ENCODE peak calls at places on chromosome 18, in ten cellular contexts. One of them, this sample, is unnamed.

GRCh38 chr18:77087391-77088141 is 45.0 kb downstream of the MBP start:
- DNase-seq in A549: no peak
- DNase-seq in heart right ventricle: peak
- DNase-seq in NCI-H2029 treated with DMSO at 0.1 percent for 48 hours: no peak
- DNase-seq in activated T-helper 1 cell treated with anti-CD3 and anti-CD28 coated beads, Interleukin-12 subunit alpha, Interleukin-12 subunit beta, Interleukin-2, Interleukin-4 antibody, amounts not matched to agents 30 ng/mL and 10 ng/mL and 1 ng/mL, durations not matched to agents 14 hours and 24 hours and 36 hours: no peak
- DNase-seq in germinal center: no peak
- DNase-seq in C1 segment of cervical spinal cord: peak
- DNase-seq in AG09309: no peak
- DNase-seq in astrocyte: peak
- DNase-seq in stimulated activated CD8-positive, alpha-beta memory T cell treated with anti-CD3 and anti-CD28 coated beads, Interleukin-15, amount 100 ng/mL, for 4 hours: no peak
- DNase-seq in this sample: no peak

GRCh38 chr18:37252854-37253396 is 312.7 kb downstream of the CELF4 start:
- DNase-seq in germinal center: no peak
- DNase-seq in astrocyte: no peak
- DNase-seq in AG09309: no peak
- DNase-seq in stimulated activated CD8-positive, alpha-beta memory T cell treated with anti-CD3 and anti-CD28 coated beads, Interleukin-15, amount 100 ng/mL, for 4 hours: no peak
- DNase-seq in A549: no peak
- DNase-seq in NCI-H2029 treated with DMSO at 0.1 percent for 48 hours: no peak
- DNase-seq in activated T-helper 1 cell treated with anti-CD3 and anti-CD28 coated beads, Interleukin-12 subunit alpha, Interleukin-12 subunit beta, Interleukin-2, Interleukin-4 antibody, amounts not matched to agents 30 ng/mL and 10 ng/mL and 1 ng/mL, durations not matched to agents 14 hours and 24 hours and 36 hours: no peak
- DNase-seq in heart right ventricle: no peak
- DNase-seq in C1 segment of cervical spinal cord: no peak
- DNase-seq in this sample: no peak

GRCh38 chr18:24560511-24560981 is 100.1 kb downstream of the HRH4 start:
- DNase-seq in C1 segment of cervical spinal cord: no peak
- DNase-seq in activated T-helper 1 cell treated with anti-CD3 and anti-CD28 coated beads, Interleukin-12 subunit alpha, Interleukin-12 subunit beta, Interleukin-2, Interleukin-4 antibody, amounts not matched to agents 30 ng/mL and 10 ng/mL and 1 ng/mL, durations not matched to agents 14 hours and 24 hours and 36 hours: no peak
- DNase-seq in astrocyte: peak
- DNase-seq in NCI-H2029 treated with DMSO at 0.1 percent for 48 hours: no peak
- DNase-seq in stimulated activated CD8-positive, alpha-beta memory T cell treated with anti-CD3 and anti-CD28 coated beads, Interleukin-15, amount 100 ng/mL, for 4 hours: no peak
- DNase-seq in A549: no peak
- DNase-seq in heart right ventricle: no peak
- DNase-seq in AG09309: no peak
- DNase-seq in germinal center: no peak
- DNase-seq in this sample: no peak

GRCh38 chr18:79717555-79718074 is 38.0 kb downstream of the CTDP1 start:
- DNase-seq in NCI-H2029 treated with DMSO at 0.1 percent for 48 hours: no peak
- DNase-seq in stimulated activated CD8-positive, alpha-beta memory T cell treated with anti-CD3 and anti-CD28 coated beads, Interleukin-15, amount 100 ng/mL, for 4 hours: no peak
- DNase-seq in heart right ventricle: no peak
- DNase-seq in AG09309: no peak
- DNase-seq in A549: no peak
- DNase-seq in C1 segment of cervical spinal cord: no peak
- DNase-seq in astrocyte: no peak
- DNase-seq in germinal center: no peak
- DNase-seq in activated T-helper 1 cell treated with anti-CD3 and anti-CD28 coated beads, Interleukin-12 subunit alpha, Interleukin-12 subunit beta, Interleukin-2, Interleukin-4 antibody, amounts not matched to agents 30 ng/mL and 10 ng/mL and 1 ng/mL, durations not matched to agents 14 hours and 24 hours and 36 hours: no peak
- DNase-seq in this sample: no peak

GRCh38 chr18:58578321-58578720 is 50.6 kb downstream of the ALPK2 start:
- DNase-seq in germinal center: no peak
- DNase-seq in A549: no peak
- DNase-seq in C1 segment of cervical spinal cord: no peak
- DNase-seq in astrocyte: no peak
- DNase-seq in NCI-H2029 treated with DMSO at 0.1 percent for 48 hours: no peak
- DNase-seq in activated T-helper 1 cell treated with anti-CD3 and anti-CD28 coated beads, Interleukin-12 subunit alpha, Interleukin-12 subunit beta, Interleukin-2, Interleukin-4 antibody, amounts not matched to agents 30 ng/mL and 10 ng/mL and 1 ng/mL, durations not matched to agents 14 hours and 24 hours and 36 hours: no peak
- DNase-seq in AG09309: no peak
- DNase-seq in heart right ventricle: no peak
- DNase-seq in stimulated activated CD8-positive, alpha-beta memory T cell treated with anti-CD3 and anti-CD28 coated beads, Interleukin-15, amount 100 ng/mL, for 4 hours: no peak
- DNase-seq in this sample: no peak

GRCh38 chr18:5806860-5807259 is 88.5 kb downstream of the TMEM200C start:
- DNase-seq in A549: no peak
- DNase-seq in NCI-H2029 treated with DMSO at 0.1 percent for 48 hours: no peak
- DNase-seq in germinal center: no peak
- DNase-seq in C1 segment of cervical spinal cord: no peak
- DNase-seq in AG09309: no peak
- DNase-seq in stimulated activated CD8-positive, alpha-beta memory T cell treated with anti-CD3 and anti-CD28 coated beads, Interleukin-15, amount 100 ng/mL, for 4 hours: no peak
- DNase-seq in heart right ventricle: no peak
- DNase-seq in activated T-helper 1 cell treated with anti-CD3 and anti-CD28 coated beads, Interleukin-12 subunit alpha, Interleukin-12 subunit beta, Interleukin-2, Interleukin-4 antibody, amounts not matched to agents 30 ng/mL and 10 ng/mL and 1 ng/mL, durations not matched to agents 14 hours and 24 hours and 36 hours: no peak
- DNase-seq in astrocyte: no peak
- DNase-seq in this sample: no peak

GRCh38 chr18:25832008-25832604 is 258.3 kb downstream of the SS18 start:
- DNase-seq in activated T-helper 1 cell treated with anti-CD3 and anti-CD28 coated beads, Interleukin-12 subunit alpha, Interleukin-12 subunit beta, Interleukin-2, Interleukin-4 antibody, amounts not matched to agents 30 ng/mL and 10 ng/mL and 1 ng/mL, durations not matched to agents 14 hours and 24 hours and 36 hours: no peak
- DNase-seq in germinal center: peak
- DNase-seq in A549: peak
- DNase-seq in heart right ventricle: peak
- DNase-seq in NCI-H2029 treated with DMSO at 0.1 percent for 48 hours: no peak
- DNase-seq in stimulated activated CD8-positive, alpha-beta memory T cell treated with anti-CD3 and anti-CD28 coated beads, Interleukin-15, amount 100 ng/mL, for 4 hours: no peak
- DNase-seq in C1 segment of cervical spinal cord: peak
- DNase-seq in astrocyte: peak
- DNase-seq in AG09309: peak
- DNase-seq in this sample: peak

GRCh38 chr18:3605562-3606443 is 155.8 kb downstream of the TGIF1 start:
- DNase-seq in stimulated activated CD8-positive, alpha-beta memory T cell treated with anti-CD3 and anti-CD28 coated beads, Interleukin-15, amount 100 ng/mL, for 4 hours: no peak
- DNase-seq in activated T-helper 1 cell treated with anti-CD3 and anti-CD28 coated beads, Interleukin-12 subunit alpha, Interleukin-12 subunit beta, Interleukin-2, Interleukin-4 antibody, amounts not matched to agents 30 ng/mL and 10 ng/mL and 1 ng/mL, durations not matched to agents 14 hours and 24 hours and 36 hours: peak
- DNase-seq in AG09309: no peak
- DNase-seq in germinal center: no peak
- DNase-seq in astrocyte: peak
- DNase-seq in C1 segment of cervical spinal cord: no peak
- DNase-seq in heart right ventricle: no peak
- DNase-seq in A549: no peak
- DNase-seq in NCI-H2029 treated with DMSO at 0.1 percent for 48 hours: no peak
- DNase-seq in this sample: no peak

GRCh38 chr18:59155140-59155539 is 15.5 kb downstream of the SEC11C start:
- DNase-seq in NCI-H2029 treated with DMSO at 0.1 percent for 48 hours: no peak
- DNase-seq in C1 segment of cervical spinal cord: no peak
- DNase-seq in heart right ventricle: no peak
- DNase-seq in activated T-helper 1 cell treated with anti-CD3 and anti-CD28 coated beads, Interleukin-12 subunit alpha, Interleukin-12 subunit beta, Interleukin-2, Interleukin-4 antibody, amounts not matched to agents 30 ng/mL and 10 ng/mL and 1 ng/mL, durations not matched to agents 14 hours and 24 hours and 36 hours: no peak
- DNase-seq in germinal center: no peak
- DNase-seq in A549: no peak
- DNase-seq in stimulated activated CD8-positive, alpha-beta memory T cell treated with anti-CD3 and anti-CD28 coated beads, Interleukin-15, amount 100 ng/mL, for 4 hours: no peak
- DNase-seq in AG09309: peak
- DNase-seq in astrocyte: peak
- DNase-seq in this sample: no peak

GRCh38 chr18:48080546-48080945 is 150.1 kb upstream of the SMAD2 start:
- DNase-seq in heart right ventricle: no peak
- DNase-seq in A549: no peak
- DNase-seq in germinal center: no peak
- DNase-seq in stimulated activated CD8-positive, alpha-beta memory T cell treated with anti-CD3 and anti-CD28 coated beads, Interleukin-15, amount 100 ng/mL, for 4 hours: no peak
- DNase-seq in astrocyte: no peak
- DNase-seq in activated T-helper 1 cell treated with anti-CD3 and anti-CD28 coated beads, Interleukin-12 subunit alpha, Interleukin-12 subunit beta, Interleukin-2, Interleukin-4 antibody, amounts not matched to agents 30 ng/mL and 10 ng/mL and 1 ng/mL, durations not matched to agents 14 hours and 24 hours and 36 hours: no peak
- DNase-seq in AG09309: no peak
- DNase-seq in C1 segment of cervical spinal cord: peak
- DNase-seq in NCI-H2029 treated with DMSO at 0.1 percent for 48 hours: no peak
- DNase-seq in this sample: no peak

GRCh38 chr18:38545071-38545470 is 979.5 kb upstream of the CELF4 start:
- DNase-seq in stimulated activated CD8-positive, alpha-beta memory T cell treated with anti-CD3 and anti-CD28 coated beads, Interleukin-15, amount 100 ng/mL, for 4 hours: no peak
- DNase-seq in astrocyte: no peak
- DNase-seq in germinal center: no peak
- DNase-seq in heart right ventricle: no peak
- DNase-seq in AG09309: no peak
- DNase-seq in NCI-H2029 treated with DMSO at 0.1 percent for 48 hours: no peak
- DNase-seq in activated T-helper 1 cell treated with anti-CD3 and anti-CD28 coated beads, Interleukin-12 subunit alpha, Interleukin-12 subunit beta, Interleukin-2, Interleukin-4 antibody, amounts not matched to agents 30 ng/mL and 10 ng/mL and 1 ng/mL, durations not matched to agents 14 hours and 24 hours and 36 hours: no peak
- DNase-seq in A549: no peak
- DNase-seq in C1 segment of cervical spinal cord: no peak
- DNase-seq in this sample: no peak

GRCh38 chr18:79366177-79367094 is 29.3 kb upstream of the NFATC1 start:
- DNase-seq in AG09309: peak
- DNase-seq in astrocyte: peak
- DNase-seq in stimulated activated CD8-positive, alpha-beta memory T cell treated with anti-CD3 and anti-CD28 coated beads, Interleukin-15, amount 100 ng/mL, for 4 hours: no peak
- DNase-seq in heart right ventricle: no peak
- DNase-seq in activated T-helper 1 cell treated with anti-CD3 and anti-CD28 coated beads, Interleukin-12 subunit alpha, Interleukin-12 subunit beta, Interleukin-2, Interleukin-4 antibody, amounts not matched to agents 30 ng/mL and 10 ng/mL and 1 ng/mL, durations not matched to agents 14 hours and 24 hours and 36 hours: no peak
- DNase-seq in A549: no peak
- DNase-seq in NCI-H2029 treated with DMSO at 0.1 percent for 48 hours: no peak
- DNase-seq in C1 segment of cervical spinal cord: no peak
- DNase-seq in germinal center: no peak
- DNase-seq in this sample: no peak

GRCh38 chr18:49638209-49638785 is 76.4 kb downstream of the LIPG start:
- DNase-seq in AG09309: no peak
- DNase-seq in astrocyte: no peak
- DNase-seq in heart right ventricle: no peak
- DNase-seq in C1 segment of cervical spinal cord: no peak
- DNase-seq in activated T-helper 1 cell treated with anti-CD3 and anti-CD28 coated beads, Interleukin-12 subunit alpha, Interleukin-12 subunit beta, Interleukin-2, Interleukin-4 antibody, amounts not matched to agents 30 ng/mL and 10 ng/mL and 1 ng/mL, durations not matched to agents 14 hours and 24 hours and 36 hours: no peak
- DNase-seq in stimulated activated CD8-positive, alpha-beta memory T cell treated with anti-CD3 and anti-CD28 coated beads, Interleukin-15, amount 100 ng/mL, for 4 hours: no peak
- DNase-seq in germinal center: no peak
- DNase-seq in NCI-H2029 treated with DMSO at 0.1 percent for 48 hours: no peak
- DNase-seq in A549: no peak
- DNase-seq in this sample: no peak

GRCh38 chr18:26442139-26442538 is 106.2 kb downstream of the KCTD1 start:
- DNase-seq in heart right ventricle: no peak
- DNase-seq in A549: no peak
- DNase-seq in stimulated activated CD8-positive, alpha-beta memory T cell treated with anti-CD3 and anti-CD28 coated beads, Interleukin-15, amount 100 ng/mL, for 4 hours: no peak
- DNase-seq in activated T-helper 1 cell treated with anti-CD3 and anti-CD28 coated beads, Interleukin-12 subunit alpha, Interleukin-12 subunit beta, Interleukin-2, Interleukin-4 antibody, amounts not matched to agents 30 ng/mL and 10 ng/mL and 1 ng/mL, durations not matched to agents 14 hours and 24 hours and 36 hours: no peak
- DNase-seq in C1 segment of cervical spinal cord: no peak
- DNase-seq in AG09309: no peak
- DNase-seq in germinal center: no peak
- DNase-seq in NCI-H2029 treated with DMSO at 0.1 percent for 48 hours: no peak
- DNase-seq in astrocyte: peak
- DNase-seq in this sample: no peak

GRCh38 chr18:12403601-12404506 is 3.9 kb upstream of the PRELID3A start:
- DNase-seq in astrocyte: peak
- DNase-seq in A549: peak
- DNase-seq in C1 segment of cervical spinal cord: no peak
- DNase-seq in AG09309: peak
- DNase-seq in activated T-helper 1 cell treated with anti-CD3 and anti-CD28 coated beads, Interleukin-12 subunit alpha, Interleukin-12 subunit beta, Interleukin-2, Interleukin-4 antibody, amounts not matched to agents 30 ng/mL and 10 ng/mL and 1 ng/mL, durations not matched to agents 14 hours and 24 hours and 36 hours: no peak
- DNase-seq in NCI-H2029 treated with DMSO at 0.1 percent for 48 hours: no peak
- DNase-seq in germinal center: no peak
- DNase-seq in heart right ventricle: no peak
- DNase-seq in stimulated activated CD8-positive, alpha-beta memory T cell treated with anti-CD3 and anti-CD28 coated beads, Interleukin-15, amount 100 ng/mL, for 4 hours: no peak
- DNase-seq in this sample: peak

GRCh38 chr18:58865714-58866113 is 1.0 kb downstream of the ZNF532 start:
- DNase-seq in heart right ventricle: no peak
- DNase-seq in AG09309: no peak
- DNase-seq in stimulated activated CD8-positive, alpha-beta memory T cell treated with anti-CD3 and anti-CD28 coated beads, Interleukin-15, amount 100 ng/mL, for 4 hours: no peak
- DNase-seq in C1 segment of cervical spinal cord: no peak
- DNase-seq in germinal center: no peak
- DNase-seq in A549: no peak
- DNase-seq in NCI-H2029 treated with DMSO at 0.1 percent for 48 hours: no peak
- DNase-seq in activated T-helper 1 cell treated with anti-CD3 and anti-CD28 coated beads, Interleukin-12 subunit alpha, Interleukin-12 subunit beta, Interleukin-2, Interleukin-4 antibody, amounts not matched to agents 30 ng/mL and 10 ng/mL and 1 ng/mL, durations not matched to agents 14 hours and 24 hours and 36 hours: no peak
- DNase-seq in astrocyte: no peak
- DNase-seq in this sample: no peak

GRCh38 chr18:53567935-53568574 is 656.4 kb downstream of the MBD2 start:
- DNase-seq in astrocyte: peak
- DNase-seq in A549: peak
- DNase-seq in heart right ventricle: no peak
- DNase-seq in C1 segment of cervical spinal cord: no peak
- DNase-seq in NCI-H2029 treated with DMSO at 0.1 percent for 48 hours: no peak
- DNase-seq in AG09309: peak
- DNase-seq in activated T-helper 1 cell treated with anti-CD3 and anti-CD28 coated beads, Interleukin-12 subunit alpha, Interleukin-12 subunit beta, Interleukin-2, Interleukin-4 antibody, amounts not matched to agents 30 ng/mL and 10 ng/mL and 1 ng/mL, durations not matched to agents 14 hours and 24 hours and 36 hours: no peak
- DNase-seq in stimulated activated CD8-positive, alpha-beta memory T cell treated with anti-CD3 and anti-CD28 coated beads, Interleukin-15, amount 100 ng/mL, for 4 hours: no peak
- DNase-seq in germinal center: peak
- DNase-seq in this sample: peak

GRCh38 chr18:54607213-54607934 is 16.3 kb downstream of the DYNAP start:
- DNase-seq in germinal center: no peak
- DNase-seq in NCI-H2029 treated with DMSO at 0.1 percent for 48 hours: peak
- DNase-seq in heart right ventricle: no peak
- DNase-seq in astrocyte: peak
- DNase-seq in A549: no peak
- DNase-seq in C1 segment of cervical spinal cord: no peak
- DNase-seq in stimulated activated CD8-positive, alpha-beta memory T cell treated with anti-CD3 and anti-CD28 coated beads, Interleukin-15, amount 100 ng/mL, for 4 hours: no peak
- DNase-seq in activated T-helper 1 cell treated with anti-CD3 and anti-CD28 coated beads, Interleukin-12 subunit alpha, Interleukin-12 subunit beta, Interleukin-2, Interleukin-4 antibody, amounts not matched to agents 30 ng/mL and 10 ng/mL and 1 ng/mL, durations not matched to agents 14 hours and 24 hours and 36 hours: no peak
- DNase-seq in AG09309: no peak
- DNase-seq in this sample: peak

GRCh38 chr18:23862071-23862470 is 152.5 kb upstream of the TTC39C start:
- DNase-seq in A549: no peak
- DNase-seq in germinal center: no peak
- DNase-seq in heart right ventricle: no peak
- DNase-seq in AG09309: peak
- DNase-seq in astrocyte: peak
- DNase-seq in activated T-helper 1 cell treated with anti-CD3 and anti-CD28 coated beads, Interleukin-12 subunit alpha, Interleukin-12 subunit beta, Interleukin-2, Interleukin-4 antibody, amounts not matched to agents 30 ng/mL and 10 ng/mL and 1 ng/mL, durations not matched to agents 14 hours and 24 hours and 36 hours: no peak
- DNase-seq in stimulated activated CD8-positive, alpha-beta memory T cell treated with anti-CD3 and anti-CD28 coated beads, Interleukin-15, amount 100 ng/mL, for 4 hours: no peak
- DNase-seq in C1 segment of cervical spinal cord: no peak
- DNase-seq in NCI-H2029 treated with DMSO at 0.1 percent for 48 hours: no peak
- DNase-seq in this sample: no peak

GRCh38 chr18:31998880-31999279 is 19.7 kb upstream of the RNF125 start:
- DNase-seq in astrocyte: no peak
- DNase-seq in germinal center: no peak
- DNase-seq in A549: no peak
- DNase-seq in NCI-H2029 treated with DMSO at 0.1 percent for 48 hours: no peak
- DNase-seq in activated T-helper 1 cell treated with anti-CD3 and anti-CD28 coated beads, Interleukin-12 subunit alpha, Interleukin-12 subunit beta, Interleukin-2, Interleukin-4 antibody, amounts not matched to agents 30 ng/mL and 10 ng/mL and 1 ng/mL, durations not matched to agents 14 hours and 24 hours and 36 hours: no peak
- DNase-seq in stimulated activated CD8-positive, alpha-beta memory T cell treated with anti-CD3 and anti-CD28 coated beads, Interleukin-15, amount 100 ng/mL, for 4 hours: no peak
- DNase-seq in C1 segment of cervical spinal cord: no peak
- DNase-seq in AG09309: no peak
- DNase-seq in heart right ventricle: no peak
- DNase-seq in this sample: no peak

GRCh38 chr18:36602620-36603019 is 226.2 kb downstream of the TPGS2 start:
- DNase-seq in germinal center: no peak
- DNase-seq in A549: no peak
- DNase-seq in C1 segment of cervical spinal cord: no peak
- DNase-seq in AG09309: no peak
- DNase-seq in heart right ventricle: no peak
- DNase-seq in activated T-helper 1 cell treated with anti-CD3 and anti-CD28 coated beads, Interleukin-12 subunit alpha, Interleukin-12 subunit beta, Interleukin-2, Interleukin-4 antibody, amounts not matched to agents 30 ng/mL and 10 ng/mL and 1 ng/mL, durations not matched to agents 14 hours and 24 hours and 36 hours: no peak
- DNase-seq in stimulated activated CD8-positive, alpha-beta memory T cell treated with anti-CD3 and anti-CD28 coated beads, Interleukin-15, amount 100 ng/mL, for 4 hours: no peak
- DNase-seq in NCI-H2029 treated with DMSO at 0.1 percent for 48 hours: no peak
- DNase-seq in astrocyte: peak
- DNase-seq in this sample: no peak

GRCh38 chr18:36693931-36694661 is 134.7 kb downstream of the TPGS2 start:
- DNase-seq in heart right ventricle: no peak
- DNase-seq in germinal center: no peak
- DNase-seq in NCI-H2029 treated with DMSO at 0.1 percent for 48 hours: peak
- DNase-seq in activated T-helper 1 cell treated with anti-CD3 and anti-CD28 coated beads, Interleukin-12 subunit alpha, Interleukin-12 subunit beta, Interleukin-2, Interleukin-4 antibody, amounts not matched to agents 30 ng/mL and 10 ng/mL and 1 ng/mL, durations not matched to agents 14 hours and 24 hours and 36 hours: no peak
- DNase-seq in C1 segment of cervical spinal cord: no peak
- DNase-seq in A549: no peak
- DNase-seq in stimulated activated CD8-positive, alpha-beta memory T cell treated with anti-CD3 and anti-CD28 coated beads, Interleukin-15, amount 100 ng/mL, for 4 hours: no peak
- DNase-seq in astrocyte: no peak
- DNase-seq in AG09309: peak
- DNase-seq in this sample: no peak

GRCh38 chr18:42437646-42438045 is 482.6 kb downstream of the PIK3C3 start:
- DNase-seq in heart right ventricle: peak
- DNase-seq in activated T-helper 1 cell treated with anti-CD3 and anti-CD28 coated beads, Interleukin-12 subunit alpha, Interleukin-12 subunit beta, Interleukin-2, Interleukin-4 antibody, amounts not matched to agents 30 ng/mL and 10 ng/mL and 1 ng/mL, durations not matched to agents 14 hours and 24 hours and 36 hours: no peak
- DNase-seq in NCI-H2029 treated with DMSO at 0.1 percent for 48 hours: no peak
- DNase-seq in germinal center: no peak
- DNase-seq in stimulated activated CD8-positive, alpha-beta memory T cell treated with anti-CD3 and anti-CD28 coated beads, Interleukin-15, amount 100 ng/mL, for 4 hours: no peak
- DNase-seq in AG09309: no peak
- DNase-seq in A549: no peak
- DNase-seq in astrocyte: peak
- DNase-seq in C1 segment of cervical spinal cord: no peak
- DNase-seq in this sample: no peak

GRCh38 chr18:47422524-47422923 is 171.1 kb upstream of the SKOR2 start:
- DNase-seq in AG09309: no peak
- DNase-seq in stimulated activated CD8-positive, alpha-beta memory T cell treated with anti-CD3 and anti-CD28 coated beads, Interleukin-15, amount 100 ng/mL, for 4 hours: no peak
- DNase-seq in A549: no peak
- DNase-seq in C1 segment of cervical spinal cord: no peak
- DNase-seq in heart right ventricle: no peak
- DNase-seq in activated T-helper 1 cell treated with anti-CD3 and anti-CD28 coated beads, Interleukin-12 subunit alpha, Interleukin-12 subunit beta, Interleukin-2, Interleukin-4 antibody, amounts not matched to agents 30 ng/mL and 10 ng/mL and 1 ng/mL, durations not matched to agents 14 hours and 24 hours and 36 hours: no peak
- DNase-seq in NCI-H2029 treated with DMSO at 0.1 percent for 48 hours: no peak
- DNase-seq in astrocyte: no peak
- DNase-seq in germinal center: no peak
- DNase-seq in this sample: no peak

GRCh38 chr18:28183418-28184078 is 6.6 kb upstream of the CDH2 start:
- DNase-seq in NCI-H2029 treated with DMSO at 0.1 percent for 48 hours: no peak
- DNase-seq in astrocyte: peak
- DNase-seq in stimulated activated CD8-positive, alpha-beta memory T cell treated with anti-CD3 and anti-CD28 coated beads, Interleukin-15, amount 100 ng/mL, for 4 hours: no peak
- DNase-seq in C1 segment of cervical spinal cord: no peak
- DNase-seq in activated T-helper 1 cell treated with anti-CD3 and anti-CD28 coated beads, Interleukin-12 subunit alpha, Interleukin-12 subunit beta, Interleukin-2, Interleukin-4 antibody, amounts not matched to agents 30 ng/mL and 10 ng/mL and 1 ng/mL, durations not matched to agents 14 hours and 24 hours and 36 hours: no peak
- DNase-seq in AG09309: peak
- DNase-seq in A549: no peak
- DNase-seq in heart right ventricle: no peak
- DNase-seq in germinal center: no peak
- DNase-seq in this sample: no peak

GRCh38 chr18:55790296-55790695 is 202.3 kb upstream of the TCF4 start:
- DNase-seq in germinal center: no peak
- DNase-seq in AG09309: peak
- DNase-seq in heart right ventricle: no peak
- DNase-seq in astrocyte: peak
- DNase-seq in stimulated activated CD8-positive, alpha-beta memory T cell treated with anti-CD3 and anti-CD28 coated beads, Interleukin-15, amount 100 ng/mL, for 4 hours: no peak
- DNase-seq in NCI-H2029 treated with DMSO at 0.1 percent for 48 hours: no peak
- DNase-seq in activated T-helper 1 cell treated with anti-CD3 and anti-CD28 coated beads, Interleukin-12 subunit alpha, Interleukin-12 subunit beta, Interleukin-2, Interleukin-4 antibody, amounts not matched to agents 30 ng/mL and 10 ng/mL and 1 ng/mL, durations not matched to agents 14 hours and 24 hours and 36 hours: no peak
- DNase-seq in C1 segment of cervical spinal cord: no peak
- DNase-seq in A549: peak
- DNase-seq in this sample: no peak

GRCh38 chr18:993560-993959 is 88.9 kb downstream of the ADCYAP1 start:
- DNase-seq in A549: no peak
- DNase-seq in activated T-helper 1 cell treated with anti-CD3 and anti-CD28 coated beads, Interleukin-12 subunit alpha, Interleukin-12 subunit beta, Interleukin-2, Interleukin-4 antibody, amounts not matched to agents 30 ng/mL and 10 ng/mL and 1 ng/mL, durations not matched to agents 14 hours and 24 hours and 36 hours: no peak
- DNase-seq in germinal center: no peak
- DNase-seq in heart right ventricle: no peak
- DNase-seq in C1 segment of cervical spinal cord: no peak
- DNase-seq in AG09309: no peak
- DNase-seq in astrocyte: no peak
- DNase-seq in stimulated activated CD8-positive, alpha-beta memory T cell treated with anti-CD3 and anti-CD28 coated beads, Interleukin-15, amount 100 ng/mL, for 4 hours: no peak
- DNase-seq in NCI-H2029 treated with DMSO at 0.1 percent for 48 hours: no peak
- DNase-seq in this sample: no peak

GRCh38 chr18:21682276-21683051 is 22.1 kb downstream of the ABHD3 start:
- DNase-seq in A549: no peak
- DNase-seq in heart right ventricle: no peak
- DNase-seq in NCI-H2029 treated with DMSO at 0.1 percent for 48 hours: no peak
- DNase-seq in astrocyte: peak
- DNase-seq in C1 segment of cervical spinal cord: peak
- DNase-seq in activated T-helper 1 cell treated with anti-CD3 and anti-CD28 coated beads, Interleukin-12 subunit alpha, Interleukin-12 subunit beta, Interleukin-2, Interleukin-4 antibody, amounts not matched to agents 30 ng/mL and 10 ng/mL and 1 ng/mL, durations not matched to agents 14 hours and 24 hours and 36 hours: peak
- DNase-seq in AG09309: peak
- DNase-seq in germinal center: peak
- DNase-seq in stimulated activated CD8-positive, alpha-beta memory T cell treated with anti-CD3 and anti-CD28 coated beads, Interleukin-15, amount 100 ng/mL, for 4 hours: no peak
- DNase-seq in this sample: no peak

This sample was measured in NCI-H460.